ENCODE peak calls at places on chromosomes 6 and 20, in five cellular contexts. H, K, Q, N and M are unnamed samples.

GRCh38 chr6:16163535-16164300 is 34.8 kb downstream of the MYLIP start:
- DNase-seq in H (peak; percentile 47), N (no peak), Q (no peak), K (no peak), M (no peak)

GRCh38 chr6:130674604-130675003 is 152.6 kb upstream of the SMLR1 start:
- DNase-seq in H (peak; percentile 57), Q (no peak), N (no peak), K (no peak), M (no peak)

GRCh38 chr6:33706136-33706725 is 5.3 kb downstream of the UQCC2 start:
- DNase-seq in H (no peak), Q (no peak), N (no peak), K (no peak), M (no peak)

GRCh38 chr6:145736854-145737181 is 1.5 kb upstream of the EPM2A start:
- DNase-seq in Q (no peak), K (no peak), N (no peak), H (peak; percentile 50), M (no peak)

GRCh38 chr20:13856356-13856755 is 71.5 kb downstream of the NDUFAF5 start:
- DNase-seq in Q (no peak), N (no peak), H (no peak), K (no peak), M (no peak)

GRCh38 chr6:16184129-16184528 is 54.3 kb upstream of the GMPR start:
- DNase-seq in N (no peak), Q (peak; percentile 68), H (peak; percentile 56), K (peak; percentile 36), M (no peak)

GRCh38 chr6:45293306-45293705 is 34.8 kb upstream of the RUNX2 start:
- DNase-seq in Q (no peak), K (no peak), N (no peak), H (no peak), M (no peak)

GRCh38 chr20:64156136-64156885 is 7.9 kb upstream of the MYT1 start:
- DNase-seq in K (no peak), H (no peak), Q (no peak), N (no peak), M (no peak)

GRCh38 chr6:111928139-111928538 is 54.9 kb upstream of the FYN start:
- DNase-seq in N (no peak), Q (no peak), H (no peak), K (no peak), M (no peak)

GRCh38 chr20:32538526-32538918 is 46.6 kb downstream of the NOL4L start:
- DNase-seq in K (no peak), Q (peak; percentile 46), H (peak; percentile 26), N (no peak), M (no peak)

GRCh38 chr6:168526841-168527281 is 85.9 kb downstream of the SMOC2 start:
- DNase-seq in N (no peak), K (no peak), Q (no peak), H (peak; percentile 86), M (no peak)

GRCh38 chr6:132728616-132729015 is 14.8 kb upstream of the VNN1 start:
- DNase-seq in N (no peak), H (no peak), K (no peak), Q (peak; percentile 36), M (peak; percentile 11)
- TF ChIP-seq CTCF in N (peak; percentile 25), H (no peak), K (no peak), Q (peak; percentile 52), M (peak; percentile 15)

GRCh38 chr20:49119972-49120371 is 68.2 kb downstream of the STAU1 start:
- DNase-seq in N (no peak), Q (no peak), K (no peak), H (no peak), M (no peak)

GRCh38 chr20:49118307-49118706 is 69.8 kb downstream of the STAU1 start:
- DNase-seq in H (no peak), K (no peak), Q (no peak), N (no peak), M (no peak)

GRCh38 chr20:49112596-49113274 is 66.6 kb downstream of the CSE1L start:
- DNase-seq in H (peak; percentile 17), Q (no peak), N (no peak), K (no peak), M (no peak)

GRCh38 chr20:49110767-49111694 is 64.9 kb downstream of the CSE1L start:
- DNase-seq in K (no peak), N (no peak), Q (no peak), H (no peak), M (no peak)

GRCh38 chr20:49115565-49115964 is 69.5 kb downstream of the CSE1L start:
- DNase-seq in N (no peak), K (no peak), H (peak; percentile 50), Q (no peak), M (no peak)
- TF ChIP-seq CTCF in N (no peak), K (no peak), H (peak; percentile 22), Q (no peak), M (no peak)

GRCh38 chr6:141077355-141078333 is 1055.1 kb upstream of the GJE1 start:
- DNase-seq in N (peak; percentile 36), K (peak; percentile 3), Q (peak; percentile 74), H (peak; percentile 22), M (peak; percentile 28)
- TF ChIP-seq CTCF in N (peak; percentile 54), K (no peak), Q (peak; percentile 68), H (peak; percentile 23), M (no peak)

GRCh38 chr6:84553527-84553926 is 210.9 kb downstream of the TBX18 start:
- DNase-seq in K (no peak), Q (no peak), H (peak; percentile 44), N (no peak), M (no peak)

GRCh38 chr6:84551797-84552196 is 212.6 kb downstream of the TBX18 start:
- DNase-seq in H (no peak), K (no peak), Q (no peak), N (no peak), M (no peak)

GRCh38 chr6:84547341-84547794 is 217.0 kb downstream of the TBX18 start:
- DNase-seq in H (no peak), K (no peak), Q (no peak), N (no peak), M (no peak)

GRCh38 chr6:84546427-84546914 is 217.9 kb downstream of the TBX18 start:
- DNase-seq in Q (no peak), N (no peak), H (no peak), K (no peak), M (no peak)

GRCh38 chr6:84549912-84550311 is 214.5 kb downstream of the TBX18 start:
- DNase-seq in N (no peak), K (no peak), H (no peak), Q (peak; percentile 44), M (peak; percentile 12)
- TF ChIP-seq CTCF in N (no peak), K (no peak), H (peak; percentile 34), Q (peak; percentile 68), M (peak; percentile 29)

GRCh38 chr6:4851035-4851434 is 74.8 kb downstream of the CDYL start:
- DNase-seq in H (no peak), N (no peak), K (no peak), Q (no peak), M (no peak)

GRCh38 chr6:4846387-4846786 is 70.2 kb downstream of the CDYL start:
- DNase-seq in N (no peak), H (no peak), K (no peak), Q (no peak), M (no peak)

GRCh38 chr6:4849628-4850027 is 73.4 kb downstream of the CDYL start:
- DNase-seq in Q (no peak), N (no peak), H (no peak), K (no peak), M (no peak)

GRCh38 chr6:4849214-4849613 is 73.0 kb downstream of the CDYL start:
- DNase-seq in K (no peak), H (no peak), Q (no peak), N (no peak), M (no peak)

DNA sequence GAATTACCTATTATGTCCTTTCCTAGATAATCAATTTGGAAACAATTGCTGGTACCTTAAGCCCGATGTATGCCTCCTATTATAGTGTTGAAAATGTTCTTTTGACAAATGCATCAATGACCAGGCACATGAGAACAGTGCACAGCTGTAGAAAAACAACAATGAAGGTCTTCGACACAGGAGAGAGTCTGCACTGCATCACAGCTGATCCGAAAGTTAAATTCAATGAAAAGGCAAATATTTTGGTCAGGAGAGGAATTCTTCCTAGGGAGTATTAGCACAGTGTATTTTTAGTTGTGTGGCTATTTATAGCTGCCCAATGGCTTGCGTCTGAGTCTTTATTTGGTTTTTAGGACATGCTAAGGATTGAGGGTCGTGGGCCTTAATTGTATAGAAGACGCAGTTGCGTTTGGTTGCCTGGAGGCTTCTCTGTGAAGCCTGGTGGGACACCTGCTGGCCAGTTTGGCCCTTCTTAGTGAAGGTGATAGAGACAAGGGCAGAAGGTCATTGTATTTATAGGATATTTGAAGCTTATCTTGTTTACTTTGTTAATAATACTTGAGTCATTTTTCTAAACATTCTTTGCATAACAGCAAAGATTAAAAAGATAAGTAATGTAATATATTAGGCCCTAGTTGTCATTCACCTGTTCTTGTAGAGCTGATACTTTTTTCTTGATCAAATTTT is 72.3 kb downstream of the CDYL start:
- DNase-seq in Q (peak; percentile 55), K (peak; percentile 34), N (no peak), H (peak; percentile 11), M (peak; percentile 23)
- TF ChIP-seq CTCF in Q (peak; percentile 73), K (peak; percentile 32), N (peak; percentile 56), H (peak; percentile 33), M (no peak)

GRCh38 chr6:144217264-144217663 is 66.9 kb downstream of the STX11 start:
- DNase-seq in H (peak; percentile 8), Q (no peak), N (no peak), K (no peak), M (no peak)

GRCh38 chr6:144219056-144219685 is 66.0 kb upstream of the UTRN start:
- DNase-seq in N (no peak), Q (no peak), H (peak; percentile 76), K (peak; percentile 43), M (no peak)

GRCh38 chr6:144216668-144217218 is 66.4 kb downstream of the STX11 start:
- DNase-seq in K (peak; percentile 85), Q (no peak), N (no peak), H (no peak), M (no peak)

GRCh38 chr6:144217797-144218196 is 67.3 kb upstream of the UTRN start:
- DNase-seq in N (no peak), H (no peak), Q (no peak), K (no peak), M (no peak)

DNA sequence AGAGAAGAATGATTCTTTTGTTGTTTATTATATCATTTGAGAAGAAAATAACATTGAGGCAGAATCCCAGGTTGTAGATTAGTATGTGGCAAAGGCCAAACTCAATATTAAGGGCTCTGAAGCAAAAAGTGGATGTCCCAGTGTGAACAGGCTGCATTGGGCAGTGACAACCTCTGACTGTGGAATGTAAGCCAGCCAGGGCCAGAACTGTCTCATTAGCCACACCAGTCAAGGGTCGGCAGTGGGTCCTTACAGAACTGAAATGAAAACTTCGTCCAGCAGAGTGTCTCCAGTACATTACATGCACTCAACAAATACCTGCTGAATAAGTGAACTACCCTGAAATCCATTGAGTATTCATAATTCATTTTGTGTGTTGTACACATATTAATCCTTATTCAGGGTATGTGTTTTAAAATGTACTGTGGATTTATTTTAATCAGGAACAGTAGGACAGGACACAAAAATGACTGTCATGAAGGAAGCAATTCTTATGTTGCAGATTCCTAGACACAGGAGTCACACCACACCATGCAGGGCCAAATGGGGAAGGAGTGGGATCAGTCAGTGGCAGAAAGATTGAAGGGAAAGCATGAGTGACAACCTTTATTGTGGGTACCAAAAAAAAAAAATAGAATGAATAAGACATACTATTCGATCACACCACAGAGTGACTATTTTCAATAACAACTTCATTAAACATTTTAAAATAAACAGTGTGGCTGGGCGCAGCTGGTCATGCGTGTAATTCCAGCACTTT is 64.9 kb upstream of the UTRN start:
- DNase-seq in N (no peak), H (no peak), K (no peak), Q (no peak), M (no peak)
- TF ChIP-seq CTCF in N (no peak), H (no peak), K (no peak), Q (no peak), M (peak; percentile 1)